ENCODE peak calls at places on chromosome 12, in seven cellular contexts. P is GM12878, Y is GM12892, R is SK-N-SH, H is HepG2, L is H1, G is K562. O is an unnamed sample.

GRCh38 chr12:52631264-52631663 is 12.9 kb upstream of the KRT73 start:
- DNase-seq in P (no peak), Y (no peak), R (no peak), H (no peak), L (peak), G (no peak), O (no peak)

GRCh38 chr12:12717586-12718381 is 616 bp downstream of the CDKN1B start:
- DNase-seq in P (no peak), Y (no peak), R (peak), H (no peak), L (peak), G (no peak), O (no peak)

GRCh38 chr12:89059061-89059460 is 293.2 kb downstream of the DUSP6 start:
- DNase-seq in P (no peak), Y (no peak), R (no peak), H (no peak), L (no peak), G (no peak), O (no peak)

GRCh38 chr12:101877816-101878811 is 734 bp downstream of the DRAM1 start:
- DNase-seq in P (no peak), Y (peak), R (peak), H (peak), L (no peak), G (peak), O (no peak)

GRCh38 chr12:570237-570925 is 92.9 kb downstream of the NINJ2 start:
- DNase-seq in P (no peak), Y (no peak), R (peak), H (peak), L (peak), G (peak), O (no peak)

GRCh38 chr12:60501124-60501729 is 905.4 kb downstream of the SLC16A7 start:
- DNase-seq in P (no peak), Y (no peak), R (no peak), H (no peak), L (no peak), G (no peak), O (no peak)

GRCh38 chr12:132227782-132228417 is 83.6 kb downstream of the NOC4L start:
- DNase-seq in P (no peak), Y (no peak), R (no peak), H (no peak), L (no peak), G (no peak), O (no peak)

GRCh38 chr12:79555006-79555925 is 135.5 kb downstream of the PAWR start:
- DNase-seq in P (no peak), Y (no peak), R (peak), H (peak), L (no peak), G (no peak), O (no peak)

GRCh38 chr12:125249066-125249824 is 184.0 kb downstream of the AACS start:
- DNase-seq in P (no peak), Y (no peak), R (no peak), H (no peak), L (no peak), G (no peak), O (no peak)

GRCh38 chr12:105852496-105852895 is 286.3 kb downstream of the NUAK1 start:
- DNase-seq in P (no peak), Y (no peak), R (no peak), H (no peak), L (no peak), G (no peak), O (no peak)

GRCh38 chr12:95858451-95859343 is at the start of gene SNRPF:
- DNase-seq in P (peak), Y (peak), R (peak), H (peak), L (peak), G (peak), O (peak)
- TF ChIP-seq POLR2AphosphoS5 in P (peak), Y (peak), R (peak), H (peak), L (peak), G (peak), O (peak)

GRCh38 chr12:53956914-53957536 is 2.3 kb downstream of the HOXC12 start:
- DNase-seq in P (no peak), Y (no peak), R (no peak), H (no peak), L (no peak), G (no peak), O (no peak)
- TF ChIP-seq TAF1 in P (no peak), Y (no peak), R (no peak), H (no peak), L (no peak), G (no peak), O (no peak)

GRCh38 chr12:109725321-109726105 is 11.9 kb downstream of the FAM222A start:
- DNase-seq in P (no peak), Y (no peak), R (peak), H (no peak), L (no peak), G (no peak), O (no peak)
- TF ChIP-seq POLR2AphosphoS5 in P (no peak), Y (no peak), R (no peak), H (no peak), L (no peak), G (no peak), O (no peak)

GRCh38 chr12:94151577-94151976 is 3.2 kb downstream of the PLXNC1 start:
- DNase-seq in P (no peak), Y (no peak), R (no peak), H (peak), L (no peak), G (no peak), O (no peak)

GRCh38 chr12:94150483-94151225 is 2.3 kb downstream of the PLXNC1 start:
- DNase-seq in P (no peak), Y (peak), R (peak), H (no peak), L (no peak), G (no peak), O (no peak)

GRCh38 chr12:94148841-94149780 is 734 bp downstream of the PLXNC1 start:
- DNase-seq in P (no peak), Y (peak), R (peak), H (no peak), L (peak), G (no peak), O (peak)

GRCh38 chr12:94147991-94148840 is at the start of gene PLXNC1:
- DNase-seq in P (no peak), Y (peak), R (peak), H (no peak), L (peak), G (no peak), O (peak)

GRCh38 chr12:94149781-94150482 is 1.6 kb downstream of the PLXNC1 start:
- DNase-seq in P (no peak), Y (peak), R (peak), H (no peak), L (peak), G (no peak), O (no peak)
- TF ChIP-seq TAF1 in P (no peak), Y (no peak), R (no peak), H (no peak), L (peak), G (no peak), O (no peak)

DNA sequence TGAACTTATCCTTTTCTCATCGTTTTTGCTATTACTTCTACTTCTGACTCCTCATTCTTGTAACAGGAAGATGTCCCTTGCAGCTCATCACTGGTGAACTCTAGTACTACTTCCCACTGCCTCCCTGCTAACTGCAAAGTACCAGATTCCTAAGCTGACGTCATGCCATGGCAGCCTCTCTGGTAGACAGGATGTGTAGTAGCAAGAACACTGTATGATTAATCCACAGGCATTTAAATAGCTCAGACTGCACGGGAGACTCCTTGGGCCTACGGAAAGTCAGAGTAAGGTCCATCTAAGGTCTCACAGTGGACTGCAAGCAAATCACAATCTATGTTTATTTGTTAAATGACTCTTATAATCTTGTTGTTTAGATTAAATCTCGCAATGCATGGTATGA is 43.5 kb downstream of the DNAI7 start:
- DNase-seq in P (no peak), Y (no peak), R (peak), H (no peak), L (no peak), G (no peak), O (no peak)
- TF ChIP-seq POLR2AphosphoS5 in P (no peak), Y (no peak), R (peak), H (no peak), L (no peak), G (no peak), O (no peak)